ENCODE peak calls at places on chromosome 22, in ten cellular contexts. M, R, F, A, I, U, C, J, Q and P are unnamed samples.
A peak's percentile ranks its signal among the peaks of the same experiment; 100 is the strongest.

GRCh38 chr22:17969732-17970131 is 54.6 kb downstream of the MICAL3 start:
- DNase-seq in M (peak; percentile 21), R (no peak), F (peak; percentile 94), A (no peak), I (peak; percentile 92), U (peak; percentile 31), C (no peak), J (no peak), Q (peak; percentile 96), P (peak; percentile 96)

GRCh38 chr22:22704156-22704946 is 59.9 kb downstream of the GGTLC2 start:
- DNase-seq in M (no peak), R (peak; percentile 66), F (no peak), A (peak; percentile 22), I (no peak), U (no peak), C (no peak), J (no peak), Q (no peak), P (no peak)

GRCh38 chr22:45422237-45422983 is 8.9 kb downstream of the RIBC2 start:
- DNase-seq in M (no peak), R (peak; percentile 81), F (no peak), A (peak; percentile 29), I (no peak), U (no peak), C (no peak), J (no peak), Q (no peak), P (no peak)

GRCh38 chr22:38755911-38756532 is at the start of gene SUN2:
- DNase-seq in M (peak; percentile 83), R (peak; percentile 99), F (peak; percentile 34), A (peak; percentile 97), I (no peak), U (peak; percentile 69), C (peak; percentile 98), J (peak; percentile 96), Q (peak; percentile 89), P (no peak)

GRCh38 chr22:39624501-39624821 is 53.9 kb downstream of the CACNA1I start:
- DNase-seq in M (no peak), R (no peak), F (no peak), A (no peak), I (no peak), U (no peak), C (no peak), J (no peak), Q (no peak), P (no peak)

GRCh38 chr22:42648368-42649260 is 578 bp downstream of the CYB5R3 start:
- DNase-seq in M (no peak), R (peak; percentile 92), F (no peak), A (no peak), I (no peak), U (peak; percentile 37), C (peak; percentile 87), J (peak; percentile 90), Q (peak; percentile 45), P (no peak)

GRCh38 chr22:32811788-32812187 is 10.3 kb downstream of the TIMP3 start:
- DNase-seq in M (no peak), R (no peak), F (no peak), A (no peak), I (no peak), U (no peak), C (no peak), J (no peak), Q (no peak), P (no peak)

GRCh38 chr22:39935116-39935515 is 25.1 kb upstream of the TMA7B start:
- DNase-seq in M (no peak), R (no peak), F (no peak), A (no peak), I (no peak), U (no peak), C (no peak), J (no peak), Q (no peak), P (no peak)

GRCh38 chr22:45781459-45781858 is 109.8 kb downstream of the ATXN10 start:
- DNase-seq in M (no peak), R (no peak), F (peak; percentile 18), A (no peak), I (no peak), U (no peak), C (no peak), J (no peak), Q (no peak), P (no peak)

GRCh38 chr22:46058591-46059519 is 81.9 kb upstream of the WNT7B start:
- DNase-seq in M (no peak), R (peak; percentile 87), F (no peak), A (peak; percentile 76), I (no peak), U (peak; percentile 35), C (peak; percentile 74), J (no peak), Q (no peak), P (no peak)

GRCh38 chr22:42397332-42398246 is 34.6 kb downstream of the NFAM1 start:
- DNase-seq in M (no peak), R (no peak), F (no peak), A (no peak), I (no peak), U (no peak), C (no peak), J (peak; percentile 31), Q (no peak), P (no peak)

GRCh38 chr22:44667276-44667675 is 34.7 kb upstream of the PRR5 start:
- DNase-seq in M (no peak), R (no peak), F (no peak), A (no peak), I (no peak), U (no peak), C (peak; percentile 46), J (no peak), Q (no peak), P (no peak)

GRCh38 chr22:39614442-39614841 is 43.9 kb downstream of the CACNA1I start:
- DNase-seq in M (no peak), R (no peak), F (no peak), A (no peak), I (no peak), U (no peak), C (peak; percentile 50), J (no peak), Q (no peak), P (no peak)

GRCh38 chr22:44181033-44181911 is 547 bp downstream of the PARVG start:
- DNase-seq in M (no peak), R (no peak), F (no peak), A (no peak), I (no peak), U (peak; percentile 3), C (peak; percentile 78), J (peak; percentile 34), Q (no peak), P (no peak)

GRCh38 chr22:50011447-50012200 is 941 bp downstream of the IL17REL start:
- DNase-seq in M (no peak), R (no peak), F (no peak), A (no peak), I (no peak), U (no peak), C (peak; percentile 52), J (no peak), Q (no peak), P (no peak)
- TF ChIP-seq CTCF in M (no peak), R (no peak), F (no peak), A (no peak), I (no peak), U (no peak), C (no peak), J (no peak), Q (no peak), P (no peak)

GRCh38 chr22:36466258-36466657 is 15.2 kb downstream of the TXN2 start:
- DNase-seq in M (no peak), R (peak; percentile 85), F (no peak), A (no peak), I (no peak), U (no peak), C (no peak), J (no peak), Q (no peak), P (no peak)
- H3K4me3 ChIP-seq in M (no peak overlapping the region), R (no peak overlapping the region), F (no peak overlapping the region), A (no peak overlapping the region), I (no peak overlapping the region), U (no peak overlapping the region), C (no peak overlapping the region), J (no peak overlapping the region), Q (no peak overlapping the region), P (no peak overlapping the region)

GRCh38 chr22:31085493-31085824 is 4.3 kb downstream of the SMTN start:
- DNase-seq in M (no peak), R (peak; percentile 90), F (no peak), A (no peak), I (no peak), U (no peak), C (no peak), J (no peak), Q (peak; percentile 76), P (no peak)
- TF ChIP-seq CTCF in M (no peak), R (no peak), F (no peak), A (peak; percentile 5), I (no peak), U (no peak), C (no peak), J (no peak), Q (no peak), P (no peak)

GRCh38 chr22:25928038-25928437 is 186.1 kb downstream of the MYO18B start:
- DNase-seq in M (no peak), R (peak; percentile 26), F (no peak), A (no peak), I (no peak), U (no peak), C (no peak), J (no peak), Q (no peak), P (no peak)
- H3K4me3 ChIP-seq in M (no peak overlapping the region), R (no peak overlapping the region), F (no peak overlapping the region), A (no peak overlapping the region), I (no peak overlapping the region), U (no peak overlapping the region), C (no peak overlapping the region), J (no peak overlapping the region), Q (no peak overlapping the region), P (no peak overlapping the region)

DNA sequence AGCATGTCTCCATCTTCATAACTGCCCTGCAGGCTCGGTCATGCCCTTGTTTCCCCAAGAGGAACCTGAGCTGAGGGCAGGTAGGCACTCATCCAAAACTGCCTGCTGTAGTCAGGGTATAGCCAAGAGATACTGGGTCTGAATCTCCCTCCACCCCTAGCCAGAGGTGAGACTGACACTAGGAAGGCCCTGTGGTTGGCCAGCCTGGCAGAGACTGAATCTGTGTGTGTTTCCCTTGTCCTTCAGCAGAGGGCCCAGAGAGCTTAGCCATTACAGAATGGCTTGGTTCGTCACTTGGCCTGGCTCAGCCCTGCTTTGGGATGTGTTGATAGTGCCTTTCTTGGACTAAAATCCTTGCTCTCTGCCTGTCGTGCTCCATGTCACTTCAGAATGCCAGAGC is 79.3 kb upstream of the SUSD2 start:
- DNase-seq in M (no peak), R (no peak), F (no peak), A (peak; percentile 69), I (no peak), U (no peak), C (peak; percentile 22), J (no peak), Q (no peak), P (no peak)
- TF ChIP-seq CTCF in M (peak; percentile 16), R (no peak), F (no peak), A (no peak), I (peak; percentile 14), U (no peak), C (no peak), J (no peak), Q (no peak), P (no peak)